ENCODE peak calls at places on chromosomes 4 and X, in six cellular contexts. Z, A, Y, L, I and M are unnamed samples.

GRCh38 chrX:116238866-116239265 is 68.3 kb downstream of the AGTR2 start:
- DNase-seq in L (no peak), A (no peak), Y (no peak), Z (no peak), I (no peak), M (no peak)

GRCh38 chr4:156774422-156774821 is 197.2 kb downstream of the PDGFC start:
- DNase-seq in A (no peak), Y (no peak), I (peak), L (no peak), Z (no peak), M (no peak)

GRCh38 chrX:23902419-23902818 is 5.3 kb downstream of the APOO start:
- DNase-seq in A (no peak), Y (peak), I (no peak), L (no peak), Z (peak), M (no peak)

GRCh38 chr4:1130318-1131186 is 17.2 kb upstream of the RNF212 start:
- DNase-seq in I (peak), L (peak), Y (peak), A (peak), Z (peak), M (peak)

GRCh38 chr4:68129793-68130192 is at the start of gene TMPRSS11F:
- DNase-seq in L (no peak), Y (no peak), Z (no peak), I (no peak), A (no peak), M (no peak)

GRCh38 chrX:133649659-133650058 is 234.4 kb upstream of the GPC4 start:
- DNase-seq in I (no peak), L (no peak), Z (no peak), Y (no peak), A (no peak), M (no peak)

GRCh38 chr4:52780627-52781354 is 29.6 kb upstream of the ERVMER34-1 start:
- DNase-seq in A (no peak), Z (no peak), I (no peak), L (no peak), Y (no peak), M (peak)

GRCh38 chrX:29662101-29662500 is 553.3 kb upstream of the MAGEB2 start:
- DNase-seq in L (no peak), Y (no peak), A (no peak), Z (no peak), I (no peak), M (no peak)

GRCh38 chr4:3640587-3640962 is 108.4 kb upstream of the LRPAP1 start:
- DNase-seq in I (peak), L (no peak), Z (no peak), A (no peak), Y (no peak), M (no peak)

GRCh38 chr4:65344278-65344825 is 325.9 kb downstream of the EPHA5 start:
- DNase-seq in Y (no peak), L (no peak), I (no peak), Z (no peak), A (no peak), M (no peak)

GRCh38 chr4:151227731-151228130 is 49.2 kb upstream of the PRSS48 start:
- DNase-seq in Z (peak), A (no peak), L (no peak), I (peak), Y (no peak), M (peak)

GRCh38 chrX:103376118-103376978 is at the start of gene BEX3:
- DNase-seq in I (peak), Z (peak), L (peak), Y (peak), A (no peak), M (no peak)

GRCh38 chr4:85823295-85823694 is 348.3 kb downstream of the ARHGAP24 start:
- DNase-seq in Y (peak), L (no peak), Z (no peak), A (no peak), I (peak), M (no peak)

GRCh38 chr4:42152507-42153504 is at the start of gene BEND4:
- DNase-seq in Y (no peak), Z (no peak), L (no peak), I (no peak), A (no peak), M (no peak)

GRCh38 chr4:168519576-168519975 is 22.7 kb downstream of the PALLD start:
- DNase-seq in A (no peak), Z (no peak), I (no peak), Y (no peak), L (no peak), M (no peak)

GRCh38 chr4:3518941-3519340 is 13.3 kb downstream of the LRPAP1 start:
- DNase-seq in I (peak), Z (no peak), Y (no peak), A (no peak), L (no peak), M (no peak)

GRCh38 chr4:17310269-17310652 is 201.6 kb downstream of the QDPR start:
- DNase-seq in I (no peak), Y (no peak), Z (no peak), L (no peak), A (no peak), M (no peak)

GRCh38 chr4:53010320-53010719 is 148.2 kb downstream of the RASL11B start:
- DNase-seq in L (no peak), Z (no peak), A (no peak), Y (no peak), I (peak), M (no peak)

GRCh38 chr4:166312166-166312565 is 439.1 kb downstream of the TLL1 start:
- DNase-seq in A (no peak), L (no peak), Z (no peak), Y (no peak), I (no peak), M (no peak)

GRCh38 chr4:102564399-102564921 is 63.3 kb downstream of the NFKB1 start:
- DNase-seq in L (no peak), Y (no peak), A (no peak), I (no peak), Z (no peak), M (no peak)

GRCh38 chr4:166202991-166203390 is 330.0 kb downstream of the TLL1 start:
- DNase-seq in Y (no peak), L (no peak), I (no peak), Z (no peak), A (no peak), M (no peak)

GRCh38 chr4:138162259-138162658 is 79.9 kb downstream of the SLC7A11 start:
- DNase-seq in Z (no peak), L (no peak), I (no peak), A (no peak), Y (no peak), M (no peak)

GRCh38 chr4:25223770-25224375 is 10.0 kb upstream of the PI4K2B start:
- DNase-seq in A (no peak), L (no peak), I (no peak), Y (no peak), Z (peak), M (no peak)

GRCh38 chr4:157014621-157015591 is 43.3 kb upstream of the PDGFC start:
- DNase-seq in Z (no peak), A (no peak), L (no peak), I (no peak), Y (no peak), M (no peak)

GRCh38 chr4:140240237-140240636 is 86.3 kb upstream of the MAML3 start:
- DNase-seq in I (no peak), L (no peak), A (no peak), Z (no peak), Y (peak), M (no peak)

GRCh38 chrX:37961118-37961517 is 45.2 kb upstream of the SYTL5 start:
- DNase-seq in Y (no peak), A (no peak), L (no peak), I (no peak), Z (no peak), M (no peak)

GRCh38 chr4:8862334-8862733 is 9.3 kb downstream of the HMX1 start:
- DNase-seq in A (no peak), L (no peak), I (no peak), Z (no peak), Y (no peak), M (no peak)

GRCh38 chr4:154622598-154622997 is 10.1 kb upstream of the FGG start:
- DNase-seq in Z (peak), I (peak), L (no peak), Y (no peak), A (no peak), M (no peak)

GRCh38 chr4:133188433-133189175 is 39.5 kb downstream of the PCDH10 start:
- DNase-seq in I (no peak), Z (no peak), Y (no peak), A (no peak), L (no peak), M (no peak)

GRCh38 chr4:89256203-89256800 is 51.3 kb downstream of the GPRIN3 start:
- DNase-seq in Z (no peak), A (no peak), Y (no peak), L (no peak), I (no peak), M (no peak)

GRCh38 chr4:168527560-168527959 is 30.7 kb downstream of the PALLD start:
- DNase-seq in Z (no peak), I (no peak), L (no peak), Y (no peak), A (no peak), M (no peak)

GRCh38 chr4:25075851-25076250 is 45.1 kb upstream of the LGI2 start:
- DNase-seq in I (peak), L (no peak), Y (no peak), A (no peak), Z (no peak), M (no peak)